ENCODE peak calls at places on chromosome 9, in five cellular contexts. One of them, this sample, is unnamed.

GRCh38 chr9:126388964-126389363 is 62.3 kb downstream of the MVB12B start:
- DNase-seq in brain microvascular endothelial cell: no peak
- DNase-seq in transverse colon: no peak
- DNase-seq in left ventricle myocardium inferior: no peak
- DNase-seq in HCT116: no peak
- DNase-seq in this sample: no peak

GRCh38 chr9:16611969-16612368 is 258.5 kb downstream of the BNC2 start:
- DNase-seq in brain microvascular endothelial cell: no peak
- DNase-seq in transverse colon: no peak
- DNase-seq in left ventricle myocardium inferior: no peak
- DNase-seq in HCT116: no peak
- DNase-seq in this sample: no peak

GRCh38 chr9:131025953-131026858 is 17.2 kb downstream of the LAMC3 start:
- DNase-seq in brain microvascular endothelial cell: no peak
- DNase-seq in transverse colon: no peak
- DNase-seq in left ventricle myocardium inferior: no peak
- DNase-seq in HCT116: no peak
- DNase-seq in this sample: no peak

GRCh38 chr9:129671519-129671918 is 6.1 kb downstream of the PRRX2 start:
- DNase-seq in brain microvascular endothelial cell: no peak
- DNase-seq in transverse colon: no peak
- DNase-seq in left ventricle myocardium inferior: no peak
- DNase-seq in HCT116: no peak
- DNase-seq in this sample: no peak

GRCh38 chr9:111533099-111533785 is 8.3 kb downstream of the ZNF483 start:
- DNase-seq in brain microvascular endothelial cell: no peak
- DNase-seq in transverse colon: no peak
- DNase-seq in left ventricle myocardium inferior: no peak
- DNase-seq in HCT116: no peak
- DNase-seq in this sample: no peak

GRCh38 chr9:71648453-71648852 is 119.9 kb downstream of the CEMIP2 start:
- DNase-seq in brain microvascular endothelial cell: no peak
- DNase-seq in transverse colon: no peak
- DNase-seq in left ventricle myocardium inferior: no peak
- DNase-seq in HCT116: no peak
- DNase-seq in this sample: no peak

GRCh38 chr9:137315581-137316011 is 13.5 kb upstream of the NRARP start:
- DNase-seq in brain microvascular endothelial cell: no peak
- DNase-seq in transverse colon: no peak
- DNase-seq in left ventricle myocardium inferior: no peak
- DNase-seq in HCT116: no peak
- DNase-seq in this sample: no peak

GRCh38 chr9:93003552-93004407 is 54.7 kb upstream of the SUSD3 start:
- DNase-seq in brain microvascular endothelial cell: peak; percentile 21
- DNase-seq in transverse colon: peak; percentile 72
- DNase-seq in left ventricle myocardium inferior: peak; percentile 38
- DNase-seq in HCT116: peak; percentile 73
- DNase-seq in this sample: no peak

GRCh38 chr9:105697871-105698270 is 3.5 kb downstream of the TMEM38B start:
- DNase-seq in brain microvascular endothelial cell: peak; percentile 54
- DNase-seq in transverse colon: no peak
- DNase-seq in left ventricle myocardium inferior: no peak
- DNase-seq in HCT116: no peak
- DNase-seq in this sample: no peak

GRCh38 chr9:4464911-4465513 is 25.3 kb upstream of the SLC1A1 start:
- DNase-seq in brain microvascular endothelial cell: no peak
- DNase-seq in transverse colon: no peak
- DNase-seq in left ventricle myocardium inferior: no peak
- DNase-seq in HCT116: no peak
- DNase-seq in this sample: no peak

GRCh38 chr9:105539452-105539851 is 18.5 kb upstream of the FKTN start:
- DNase-seq in brain microvascular endothelial cell: no peak
- DNase-seq in transverse colon: no peak
- DNase-seq in left ventricle myocardium inferior: no peak
- DNase-seq in HCT116: no peak
- DNase-seq in this sample: no peak

GRCh38 chr9:122835313-122835731 is 6.9 kb upstream of the PDCL start:
- DNase-seq in brain microvascular endothelial cell: no peak
- DNase-seq in transverse colon: no peak
- DNase-seq in left ventricle myocardium inferior: no peak
- DNase-seq in HCT116: no peak
- DNase-seq in this sample: no peak

GRCh38 chr9:2243666-2244555 is 228.8 kb downstream of the SMARCA2 start:
- DNase-seq in brain microvascular endothelial cell: no peak
- DNase-seq in transverse colon: no peak
- DNase-seq in left ventricle myocardium inferior: no peak
- DNase-seq in HCT116: no peak
- DNase-seq in this sample: no peak

GRCh38 chr9:112048924-112049785 is 125.9 kb downstream of the SUSD1 start:
- DNase-seq in brain microvascular endothelial cell: peak; percentile 89
- DNase-seq in transverse colon: peak; percentile 69
- DNase-seq in left ventricle myocardium inferior: no peak
- DNase-seq in HCT116: no peak
- DNase-seq in this sample: peak; percentile 83

DNA sequence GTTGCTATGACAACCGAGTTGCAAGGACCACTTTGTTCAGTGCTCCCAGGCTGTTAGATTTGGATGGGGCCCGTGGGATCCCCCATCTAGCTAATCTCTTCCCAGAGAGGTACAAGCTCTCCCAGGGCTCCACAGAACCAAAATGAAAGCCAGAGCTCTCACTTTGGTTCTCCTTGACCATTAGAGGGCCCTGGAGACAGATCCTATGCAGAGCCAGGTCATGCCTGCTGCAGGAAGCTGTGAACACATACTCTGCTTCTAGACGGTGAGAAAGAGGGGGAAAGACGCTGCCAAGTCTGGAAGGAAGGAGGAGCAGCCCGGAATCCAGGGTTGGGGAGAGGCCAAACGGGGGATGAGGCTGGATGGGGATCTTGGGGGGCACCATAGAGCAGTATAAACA is 224.5 kb downstream of the GABBR2 start:
- DNase-seq in brain microvascular endothelial cell: no peak
- DNase-seq in transverse colon: no peak
- DNase-seq in left ventricle myocardium inferior: no peak
- DNase-seq in HCT116: no peak
- DNase-seq in this sample: no peak
- TF ChIP-seq CTCF in brain microvascular endothelial cell: peak; percentile 32
- TF ChIP-seq CTCF in transverse colon: no peak
- TF ChIP-seq CTCF in left ventricle myocardium inferior: no peak
- TF ChIP-seq CTCF in HCT116: no peak
- TF ChIP-seq CTCF in this sample: peak; percentile 23

GRCh38 chr9:97803167-97804058 is 49.6 kb upstream of the FOXE1 start:
- DNase-seq in brain microvascular endothelial cell: peak; percentile 9
- DNase-seq in transverse colon: peak; percentile 77
- DNase-seq in left ventricle myocardium inferior: peak; percentile 63
- DNase-seq in HCT116: peak; percentile 28
- DNase-seq in this sample: no peak

GRCh38 chr9:97804059-97804365 is 49.0 kb upstream of the FOXE1 start:
- DNase-seq in brain microvascular endothelial cell: no peak
- DNase-seq in transverse colon: no peak
- DNase-seq in left ventricle myocardium inferior: no peak
- DNase-seq in HCT116: no peak
- DNase-seq in this sample: no peak

GRCh38 chr9:97806721-97807120 is 46.3 kb upstream of the FOXE1 start:
- DNase-seq in brain microvascular endothelial cell: no peak
- DNase-seq in transverse colon: no peak
- DNase-seq in left ventricle myocardium inferior: no peak
- DNase-seq in HCT116: no peak
- DNase-seq in this sample: no peak

GRCh38 chr9:97801180-97801579 is 51.8 kb upstream of the FOXE1 start:
- DNase-seq in brain microvascular endothelial cell: no peak
- DNase-seq in transverse colon: no peak
- DNase-seq in left ventricle myocardium inferior: no peak
- DNase-seq in HCT116: no peak
- DNase-seq in this sample: no peak

GRCh38 chr9:97802276-97802675 is 50.8 kb upstream of the FOXE1 start:
- DNase-seq in brain microvascular endothelial cell: peak; percentile 65
- DNase-seq in transverse colon: no peak
- DNase-seq in left ventricle myocardium inferior: no peak
- DNase-seq in HCT116: peak; percentile 66
- DNase-seq in this sample: peak; percentile 33
- H3K4me3 ChIP-seq in brain microvascular endothelial cell: no peak overlapping the region
- H3K4me3 ChIP-seq in transverse colon: no peak overlapping the region
- H3K4me3 ChIP-seq in left ventricle myocardium inferior: no peak overlapping the region
- H3K4me3 ChIP-seq in HCT116: peak overlapping the region; percentile 19
- H3K4me3 ChIP-seq in this sample: no peak overlapping the region

GRCh38 chr9:135726138-135726853 is 24.3 kb downstream of the KCNT1 start:
- DNase-seq in brain microvascular endothelial cell: no peak
- DNase-seq in transverse colon: no peak
- DNase-seq in left ventricle myocardium inferior: no peak
- DNase-seq in HCT116: no peak
- DNase-seq in this sample: no peak
- TF ChIP-seq CTCF in brain microvascular endothelial cell: peak; percentile 10
- TF ChIP-seq CTCF in transverse colon: no peak
- TF ChIP-seq CTCF in left ventricle myocardium inferior: no peak
- TF ChIP-seq CTCF in HCT116: peak; percentile 39
- TF ChIP-seq CTCF in this sample: no peak

GRCh38 chr9:133804199-133804598 is 66.0 kb upstream of the SARDH start:
- DNase-seq in brain microvascular endothelial cell: no peak
- DNase-seq in transverse colon: no peak
- DNase-seq in left ventricle myocardium inferior: no peak
- DNase-seq in HCT116: no peak
- DNase-seq in this sample: no peak
- H3K4me3 ChIP-seq in brain microvascular endothelial cell: no peak overlapping the region
- H3K4me3 ChIP-seq in transverse colon: no peak overlapping the region
- H3K4me3 ChIP-seq in left ventricle myocardium inferior: no peak overlapping the region
- H3K4me3 ChIP-seq in HCT116: no peak overlapping the region
- H3K4me3 ChIP-seq in this sample: no peak overlapping the region